ENCODE peak calls at places on chromosomes 3 and 15, in four cellular contexts. T, L, M and E are unnamed samples.

GRCh38 chr3:153080778-153081240 is 81.2 kb upstream of the RAP2B start:
- ATAC-seq in T (no peak), M (no peak), L (no peak), E (no peak)

GRCh38 chr3:84318273-84318809 is 640.4 kb upstream of the CADM2 start:
- ATAC-seq in T (no peak), M (no peak), L (no peak), E (no peak)

GRCh38 chr3:18812316-18812715 is 336.0 kb upstream of the KCNH8 start:
- ATAC-seq in M (peak; percentile 48), L (no peak), T (no peak), E (no peak)

GRCh38 chr3:127065138-127065427 is 82.2 kb downstream of the PLXNA1 start:
- ATAC-seq in T (no peak), M (no peak), L (no peak), E (no peak)

GRCh38 chr3:52792961-52793695 is 1.5 kb upstream of the ITIH3 start:
- ATAC-seq in L (no peak), T (no peak), M (no peak), E (no peak)

GRCh38 chr3:129333891-129334290 is 55.2 kb downstream of the HMCES start:
- ATAC-seq in M (no peak), L (no peak), T (no peak), E (no peak)

GRCh38 chr3:187247398-187247797 is 44.1 kb downstream of the MASP1 start:
- ATAC-seq in T (no peak), M (no peak), L (no peak), E (no peak)

GRCh38 chr3:24493951-24494615 is 567 bp downstream of the THRB start:
- ATAC-seq in T (peak; percentile 84), L (peak; percentile 54), M (peak; percentile 76), E (peak; percentile 68)

GRCh38 chr3:45011756-45012441 is 14.2 kb upstream of the CLEC3B start:
- ATAC-seq in L (peak; percentile 51), M (peak; percentile 89), T (peak; percentile 93), E (peak; percentile 93)

GRCh38 chr3:123031051-123031450 is 3.5 kb upstream of the SEMA5B start:
- ATAC-seq in L (no peak), M (no peak), T (no peak), E (no peak)

GRCh38 chr3:47874913-47875312 is 72.0 kb downstream of the DHX30 start:
- ATAC-seq in M (no peak), L (no peak), T (peak; percentile 44), E (no peak)

GRCh38 chr15:86398986-86399677 is 319.5 kb downstream of the AGBL1 start:
- ATAC-seq in T (peak; percentile 98), L (no peak), M (peak; percentile 49), E (peak; percentile 89)

GRCh38 chr15:66476535-66476934 is 21.0 kb downstream of the SNAPC5 start:
- ATAC-seq in L (no peak), T (no peak), M (no peak), E (no peak)

GRCh38 chr15:39685999-39686613 is 96.5 kb downstream of the FSIP1 start:
- ATAC-seq in L (peak; percentile 88), M (peak; percentile 59), T (peak; percentile 68), E (peak; percentile 62)

GRCh38 chr15:64503197-64503596 is 42.8 kb downstream of the ZNF609 start:
- ATAC-seq in M (peak; percentile 21), T (peak; percentile 3), L (peak; percentile 33), E (peak; percentile 75)

GRCh38 chr15:56906766-56907165 is 11.7 kb upstream of the TCF12 start:
- ATAC-seq in T (no peak), M (no peak), L (peak; percentile 33), E (no peak)

GRCh38 chr3:46929324-46929723 is 47.2 kb downstream of the CCDC12 start:
- ATAC-seq in M (peak; percentile 42), L (peak; percentile 34), T (peak; percentile 70), E (no peak)

GRCh38 chr3:42010530-42010929 is 48.6 kb upstream of the ULK4 start:
- ATAC-seq in T (no peak), L (no peak), M (no peak), E (no peak)

GRCh38 chr3:148730676-148731075 is 33.0 kb downstream of the AGTR1 start:
- ATAC-seq in T (no peak), M (no peak), L (no peak), E (no peak)

GRCh38 chr3:194277547-194278091 is 73.5 kb downstream of the CPN2 start:
- ATAC-seq in L (peak; percentile 58), T (peak; percentile 75), M (peak; percentile 80), E (peak; percentile 68)

GRCh38 chr3:65979152-65979551 is 59.6 kb downstream of the MAGI1 start:
- ATAC-seq in M (peak; percentile 73), T (peak; percentile 78), L (peak; percentile 43), E (no peak)

GRCh38 chr3:159150176-159150575 is 348.3 kb downstream of the MFSD1 start:
- ATAC-seq in T (no peak), L (no peak), M (no peak), E (no peak)

GRCh38 chr15:49366496-49366895 is 56.5 kb upstream of the FGF7 start:
- ATAC-seq in L (no peak), M (no peak), T (no peak), E (no peak)